ENCODE peak calls at places on chromosomes 2 and 18, in ten cellular contexts. F is breast epithelium, W is cardiac fibroblast, B is astrocyte, L is cardiac muscle cell, I is bronchial epithelial cell, X is HCT116, A is pancreas, T is left lung, H is fibroblast of lung. M is an unnamed sample.
A peak's percentile ranks its signal among the peaks of the same experiment; 100 is the strongest.

GRCh38 chr2:75087726-75088125 is 111.6 kb downstream of the TACR1 start:
- DNase-seq in F (no peak), W (no peak), B (peak; percentile 45), L (no peak), I (no peak), X (no peak), A (no peak), T (no peak), H (peak; percentile 55), M (no peak)

GRCh38 chr18:3088044-3088443 is 75.1 kb upstream of the LPIN2 start:
- DNase-seq in F (no peak), W (no peak), B (no peak), L (no peak), I (no peak), X (no peak), A (no peak), T (no peak), H (no peak), M (no peak)

GRCh38 chr2:25256486-25256875 is 85.2 kb downstream of the DNMT3A start:
- DNase-seq in F (no peak), W (no peak), B (no peak), L (no peak), I (no peak), X (no peak), A (no peak), T (no peak), H (no peak), M (no peak)

GRCh38 chr2:239828192-239828972 is 196.8 kb downstream of the NDUFA10 start:
- DNase-seq in F (peak; percentile 44), W (no peak), B (no peak), L (no peak), I (no peak), X (no peak), A (no peak), T (no peak), H (no peak), M (no peak)

GRCh38 chr2:98736464-98736889 is 5.5 kb upstream of the MGAT4A start:
- DNase-seq in F (no peak), W (no peak), B (no peak), L (no peak), I (peak; percentile 25), X (no peak), A (no peak), T (no peak), H (peak; percentile 4), M (peak; percentile 6)

GRCh38 chr2:96404446-96405373 is 69.1 kb downstream of the NCAPH start:
- DNase-seq in F (no peak), W (no peak), B (no peak), L (no peak), I (no peak), X (no peak), A (peak; percentile 52), T (peak; percentile 52), H (no peak), M (no peak)

GRCh38 chr2:219001577-219002394 is 8.6 kb upstream of the CRYBA2 start:
- DNase-seq in F (peak; percentile 88), W (no peak), B (no peak), L (no peak), I (peak; percentile 76), X (peak; percentile 40), A (peak; percentile 99), T (peak; percentile 89), H (no peak), M (peak; percentile 83)

GRCh38 chr2:161415467-161416293 is 417 bp upstream of the TBR1 start:
- DNase-seq in F (no peak), W (no peak), B (no peak), L (no peak), I (no peak), X (no peak), A (no peak), T (no peak), H (no peak), M (no peak)

GRCh38 chr2:191870744-191871143 is 23.9 kb upstream of the CAVIN2 start:
- DNase-seq in F (no peak), W (no peak), B (no peak), L (no peak), I (no peak), X (no peak), A (no peak), T (no peak), H (no peak), M (no peak)

GRCh38 chr2:192267484-192267883 is 72.8 kb upstream of the TMEFF2 start:
- DNase-seq in F (no peak), W (peak; percentile 78), B (peak; percentile 83), L (no peak), I (peak; percentile 91), X (no peak), A (no peak), T (no peak), H (peak; percentile 86), M (peak; percentile 80)

GRCh38 chr2:239344857-239345216 is 56.0 kb downstream of the HDAC4 start:
- DNase-seq in F (no peak), W (no peak), B (no peak), L (no peak), I (no peak), X (no peak), A (no peak), T (no peak), H (no peak), M (no peak)

GRCh38 chr18:78711971-78712370 is 267.6 kb upstream of the SALL3 start:
- DNase-seq in F (peak; percentile 27), W (no peak), B (no peak), L (no peak), I (no peak), X (no peak), A (no peak), T (no peak), H (no peak), M (no peak)

GRCh38 chr18:59109375-59109774 is 30.3 kb upstream of the SEC11C start:
- DNase-seq in F (no peak), W (peak; percentile 5), B (no peak), L (no peak), I (no peak), X (no peak), A (no peak), T (no peak), H (no peak), M (no peak)

GRCh38 chr2:73915437-73915993 is 11.2 kb upstream of the DGUOK start:
- DNase-seq in F (no peak), W (no peak), B (no peak), L (no peak), I (no peak), X (no peak), A (no peak), T (no peak), H (no peak), M (no peak)
- TF ChIP-seq CTCF in F (no peak), W (no peak), B (no peak), L (no peak), I (no peak), X (no peak), A (no peak), T (no peak), H (no peak), M (no peak)

GRCh38 chr2:197427204-197427603 is 7.6 kb downstream of the SF3B1 start:
- DNase-seq in F (no peak), W (no peak), B (no peak), L (no peak), I (no peak), X (no peak), A (no peak), T (no peak), H (no peak), M (no peak)
- H3K4me3 ChIP-seq in F (no peak overlapping the region), W (no peak overlapping the region), B (no peak overlapping the region), L (no peak overlapping the region), I (no peak overlapping the region), X (no peak overlapping the region), A (no peak overlapping the region), T (no peak overlapping the region), H (no peak overlapping the region), M (no peak overlapping the region)

GRCh38 chr2:80259292-80259691 is 45.3 kb downstream of the LRRTM1 start:
- DNase-seq in F (no peak), W (no peak), B (no peak), L (no peak), I (no peak), X (no peak), A (no peak), T (no peak), H (no peak), M (no peak)

GRCh38 chr2:80258793-80259192 is 45.8 kb downstream of the LRRTM1 start:
- DNase-seq in F (no peak), W (no peak), B (no peak), L (no peak), I (no peak), X (no peak), A (no peak), T (no peak), H (no peak), M (no peak)

GRCh38 chr2:80258321-80258720 is 46.2 kb downstream of the LRRTM1 start:
- DNase-seq in F (no peak), W (no peak), B (no peak), L (no peak), I (no peak), X (no peak), A (no peak), T (no peak), H (no peak), M (no peak)

GRCh38 chr2:80252294-80252986 is 52.1 kb downstream of the LRRTM1 start:
- DNase-seq in F (no peak), W (no peak), B (no peak), L (no peak), I (no peak), X (no peak), A (no peak), T (no peak), H (no peak), M (peak; percentile 1)

DNA sequence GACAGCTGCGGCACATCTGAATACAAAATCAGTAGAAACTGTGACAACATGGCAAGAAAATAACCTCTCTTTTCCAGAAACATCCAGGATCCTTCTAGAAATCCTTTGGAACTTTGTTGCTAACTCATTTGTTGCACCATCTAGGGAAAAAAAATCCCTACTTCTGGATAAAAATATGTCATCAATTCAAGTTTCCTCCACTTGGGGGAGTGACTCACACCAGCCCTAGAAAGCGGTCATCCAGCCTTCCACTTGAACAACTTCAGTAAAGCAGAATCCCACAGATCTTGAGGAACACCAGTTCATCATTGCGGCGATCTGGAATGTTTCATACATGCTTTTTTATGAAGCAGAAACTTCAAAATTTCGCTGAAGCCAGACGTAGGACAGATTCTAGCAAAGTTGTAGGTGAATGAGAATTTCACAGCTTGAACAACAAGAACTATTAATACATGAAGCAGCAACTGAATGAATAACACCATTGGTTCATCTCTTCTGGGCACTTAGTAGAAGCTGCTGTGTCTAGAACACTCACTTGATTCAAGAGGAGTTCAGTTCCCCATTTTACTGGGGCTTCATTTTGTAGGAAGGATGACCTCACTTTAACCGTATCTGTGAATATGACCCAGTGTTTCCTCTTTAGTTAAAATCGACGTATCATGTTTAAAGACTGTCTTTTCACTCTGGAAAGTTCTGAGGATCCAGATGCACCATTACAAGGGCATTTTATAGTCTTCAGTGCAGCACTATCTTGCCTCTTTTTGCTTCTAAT is 48.0 kb downstream of the LRRTM1 start:
- DNase-seq in F (no peak), W (peak; percentile 16), B (no peak), L (peak; percentile 51), I (peak; percentile 5), X (no peak), A (no peak), T (no peak), H (peak; percentile 10), M (peak; percentile 10)
- TF ChIP-seq CTCF in F (no peak), W (no peak), B (peak; percentile 33), L (no peak), I (no peak), X (peak; percentile 27), A (no peak), T (no peak), H (peak; percentile 39), M (peak; percentile 9)

GRCh38 chr2:23941644-23942043 is 1.4 kb downstream of the UBXN2A start:
- DNase-seq in F (no peak), W (no peak), B (no peak), L (no peak), I (no peak), X (no peak), A (no peak), T (no peak), H (no peak), M (no peak)
- H3K4me3 ChIP-seq in F (peak overlapping the region; percentile 70), W (peak overlapping the region; percentile 77), B (peak overlapping the region; percentile 89), L (peak overlapping the region; percentile 73), I (peak overlapping the region; percentile 77), X (peak overlapping the region; percentile 61), A (peak overlapping the region; percentile 84), T (peak overlapping the region; percentile 71), H (peak overlapping the region; percentile 82), M (peak overlapping the region; percentile 70)